ENCODE peak calls at places on chromosomes 12 and 14, in six cellular contexts. P is aorta; B is HFFc6; K is activated CD4-positive, alpha-beta T cell treated with anti-CD3 and anti-CD28 coated beads, Interleukin-2, amount 50 U/mL, for 4 hours; G is GM23338; I is NAMALWA. X is an unnamed sample.

GRCh38 chr14:46322730-46323425 is 328.7 kb downstream of the RPL10L start:
- DNase-seq in B (no peak), P (no peak), G (peak), I (no peak), K (no peak), X (no peak)

GRCh38 chr14:75254381-75254821 is 24.2 kb upstream of the FOS start:
- DNase-seq in I (no peak), G (no peak), P (no peak), K (no peak), B (no peak), X (no peak)

GRCh38 chr14:73489481-73490175 is 1.1 kb upstream of the RIOX1 start:
- DNase-seq in I (no peak), K (no peak), P (no peak), G (peak), B (peak), X (no peak)

GRCh38 chr14:96634481-96634880 is 132.3 kb downstream of the PAPOLA start:
- DNase-seq in G (no peak), K (no peak), B (no peak), P (peak), I (no peak), X (no peak)

GRCh38 chr12:64088431-64089349 is 133.4 kb downstream of the KICS2 start:
- DNase-seq in K (no peak), B (peak), I (no peak), G (peak), P (no peak), X (no peak)

GRCh38 chr12:96185914-96186313 is 8.3 kb upstream of the ELK3 start:
- DNase-seq in I (no peak), K (no peak), B (no peak), G (no peak), P (no peak), X (no peak)

GRCh38 chr12:49359671-49360070 is 7.6 kb upstream of the SPATS2 start:
- DNase-seq in K (no peak), P (no peak), I (no peak), B (no peak), G (no peak), X (no peak)

GRCh38 chr14:90000935-90001334 is 45.2 kb downstream of the TDP1 start:
- DNase-seq in I (no peak), K (no peak), B (no peak), G (no peak), P (no peak), X (no peak)

GRCh38 chr14:92531151-92531873 is 17.7 kb downstream of the RIN3 start:
- DNase-seq in B (no peak), I (no peak), K (peak), P (no peak), G (no peak), X (peak)

GRCh38 chr12:114741940-114742339 is 58.0 kb upstream of the TBX3 start:
- DNase-seq in G (no peak), I (no peak), P (no peak), K (no peak), B (no peak), X (no peak)

GRCh38 chr14:102805454-102805891 is 28.2 kb downstream of the TRAF3 start:
- DNase-seq in G (no peak), K (peak), B (peak), P (no peak), I (peak), X (peak)

GRCh38 chr12:29743072-29743471 is 40.7 kb downstream of the TMTC1 start:
- DNase-seq in B (no peak), I (no peak), K (no peak), G (no peak), P (no peak), X (no peak)

GRCh38 chr12:89162704-89163261 is 189.5 kb downstream of the DUSP6 start:
- DNase-seq in B (peak), I (peak), P (peak), K (peak), G (no peak), X (peak)

GRCh38 chr14:35277179-35277578 is 15.0 kb upstream of the PSMA6 start:
- DNase-seq in I (no peak), B (no peak), G (peak), P (no peak), K (no peak), X (no peak)

X was measured in activated T-cell treated with anti-CD3 and anti-CD28 coated beads for 24 hours.